ENCODE peak calls at places on chromosome 3, in five cellular contexts. U is SW 1271, Q is foreskin fibroblast, F is progenitor cell of endocrine pancreas, P is C1 segment of cervical spinal cord. L is an unnamed sample.

GRCh38 chr3:12758025-12758830 is 831 bp downstream of the TMEM40 start:
- DNase-seq in U (peak), P (no peak), Q (peak), F (no peak), L (no peak)

GRCh38 chr3:188769833-188770232 is 401.9 kb upstream of the TPRG1 start:
- DNase-seq in U (no peak), F (no peak), Q (peak), P (no peak), L (no peak)

GRCh38 chr3:49017978-49018706 is at the start of gene DALRD3:
- DNase-seq in P (peak), F (peak), U (peak), Q (peak), L (peak)

GRCh38 chr3:8497582-8497981 is 4.0 kb upstream of the LMCD1 start:
- DNase-seq in U (peak), P (no peak), Q (peak), F (no peak), L (no peak)

GRCh38 chr3:45103753-45104714 is 42.1 kb downstream of the CDCP1 start:
- DNase-seq in U (no peak), Q (no peak), F (no peak), P (no peak), L (no peak)

GRCh38 chr3:73188707-73189106 is 127.2 kb downstream of the EBLN2 start:
- DNase-seq in U (no peak), Q (no peak), P (no peak), F (no peak), L (no peak)

GRCh38 chr3:152524198-152525140 is 255.7 kb downstream of the MBNL1 start:
- DNase-seq in U (peak), F (no peak), Q (peak), P (no peak), L (peak)

GRCh38 chr3:136122006-136122405 is 74.1 kb downstream of the MSL2 start:
- DNase-seq in U (no peak), F (no peak), Q (no peak), P (no peak), L (no peak)

GRCh38 chr3:81490541-81491288 is 270.7 kb downstream of the GBE1 start:
- DNase-seq in Q (peak), U (peak), P (peak), F (peak), L (peak)

GRCh38 chr3:197554196-197554561 is 1.6 kb downstream of the BDH1 start:
- DNase-seq in U (no peak), P (no peak), Q (no peak), F (no peak), L (no peak)

GRCh38 chr3:150114273-150114672 is 143.6 kb upstream of the PFN2 start:
- DNase-seq in P (no peak), Q (no peak), F (no peak), U (no peak), L (no peak)

GRCh38 chr3:2706144-2706835 is 403.9 kb downstream of the IL5RA start:
- DNase-seq in F (no peak), Q (no peak), P (no peak), U (no peak), L (no peak)

GRCh38 chr3:30496496-30496966 is 109.9 kb upstream of the TGFBR2 start:
- DNase-seq in P (no peak), F (no peak), U (no peak), Q (peak), L (no peak)

GRCh38 chr3:1135194-1135593 is 42.4 kb downstream of the CNTN6 start:
- DNase-seq in U (no peak), F (no peak), Q (no peak), P (no peak), L (no peak)

GRCh38 chr3:195013962-195014361 is 257.0 kb downstream of the XXYLT1 start:
- DNase-seq in F (no peak), Q (no peak), P (no peak), U (no peak), L (no peak)

GRCh38 chr3:188780188-188781147 is 391.3 kb upstream of the TPRG1 start:
- DNase-seq in Q (peak), F (no peak), U (no peak), P (no peak), L (no peak)

GRCh38 chr3:102112706-102113230 is 263.5 kb downstream of the NFKBIZ start:
- DNase-seq in Q (no peak), F (no peak), P (no peak), U (no peak), L (no peak)

GRCh38 chr3:74537164-74537563 is 77.3 kb downstream of the CNTN3 start:
- DNase-seq in F (no peak), Q (peak), U (no peak), P (no peak), L (no peak)

GRCh38 chr3:98843301-98843959 is 58.1 kb downstream of the DCBLD2 start:
- DNase-seq in P (no peak), U (no peak), F (no peak), Q (no peak), L (no peak)